ENCODE peak calls at places on chromosomes 13 and 19, in ten cellular contexts. One of them, this sample, is unnamed.

GRCh38 chr19:22532388-22533310 is 101.5 kb upstream of the ZNF492 start:
- DNase-seq in adrenal gland: peak
- DNase-seq in uterus: peak
- DNase-seq in lower leg skin: peak
- DNase-seq in AG04450: no peak
- DNase-seq in HFFc6: no peak
- DNase-seq in progenitor cell of endocrine pancreas: no peak
- DNase-seq in left ventricle myocardium inferior: peak
- DNase-seq in osteoblast: no peak
- DNase-seq in AG10803: no peak
- DNase-seq in this sample: no peak

GRCh38 chr13:75806101-75806500 is 170.0 kb downstream of the LMO7 start:
- DNase-seq in adrenal gland: no peak
- DNase-seq in uterus: no peak
- DNase-seq in lower leg skin: no peak
- DNase-seq in AG04450: no peak
- DNase-seq in HFFc6: no peak
- DNase-seq in progenitor cell of endocrine pancreas: no peak
- DNase-seq in left ventricle myocardium inferior: no peak
- DNase-seq in osteoblast: no peak
- DNase-seq in AG10803: no peak
- DNase-seq in this sample: no peak

GRCh38 chr19:39568604-39569003 is 28.6 kb upstream of the EID2 start:
- DNase-seq in adrenal gland: no peak
- DNase-seq in uterus: no peak
- DNase-seq in lower leg skin: no peak
- DNase-seq in AG04450: no peak
- DNase-seq in HFFc6: no peak
- DNase-seq in progenitor cell of endocrine pancreas: no peak
- DNase-seq in left ventricle myocardium inferior: no peak
- DNase-seq in osteoblast: no peak
- DNase-seq in AG10803: peak
- DNase-seq in this sample: peak

GRCh38 chr19:42121666-42122069 is 10.6 kb downstream of the POU2F2 start:
- DNase-seq in adrenal gland: peak
- DNase-seq in uterus: no peak
- DNase-seq in lower leg skin: no peak
- DNase-seq in AG04450: peak
- DNase-seq in HFFc6: peak
- DNase-seq in progenitor cell of endocrine pancreas: no peak
- DNase-seq in left ventricle myocardium inferior: peak
- DNase-seq in osteoblast: peak
- DNase-seq in AG10803: peak
- DNase-seq in this sample: peak

GRCh38 chr19:2136796-2137195 is 14.6 kb downstream of the AP3D1 start:
- DNase-seq in adrenal gland: no peak
- DNase-seq in uterus: no peak
- DNase-seq in lower leg skin: no peak
- DNase-seq in AG04450: no peak
- DNase-seq in HFFc6: no peak
- DNase-seq in progenitor cell of endocrine pancreas: no peak
- DNase-seq in left ventricle myocardium inferior: no peak
- DNase-seq in osteoblast: peak
- DNase-seq in AG10803: no peak
- DNase-seq in this sample: no peak

GRCh38 chr19:12783849-12784393 is 7.4 kb upstream of the JUNB start:
- DNase-seq in adrenal gland: peak
- DNase-seq in uterus: no peak
- DNase-seq in lower leg skin: peak
- DNase-seq in AG04450: no peak
- DNase-seq in HFFc6: no peak
- DNase-seq in progenitor cell of endocrine pancreas: no peak
- DNase-seq in left ventricle myocardium inferior: peak
- DNase-seq in osteoblast: peak
- DNase-seq in AG10803: no peak
- DNase-seq in this sample: peak

GRCh38 chr13:26255717-26256277 is 1.9 kb downstream of the CDK8 start:
- DNase-seq in adrenal gland: no peak
- DNase-seq in uterus: no peak
- DNase-seq in lower leg skin: no peak
- DNase-seq in AG04450: no peak
- DNase-seq in HFFc6: no peak
- DNase-seq in progenitor cell of endocrine pancreas: no peak
- DNase-seq in left ventricle myocardium inferior: no peak
- DNase-seq in osteoblast: no peak
- DNase-seq in AG10803: no peak
- DNase-seq in this sample: no peak

GRCh38 chr13:51913421-51914136 is 51.8 kb downstream of the CCDC70 start:
- DNase-seq in adrenal gland: no peak
- DNase-seq in uterus: no peak
- DNase-seq in lower leg skin: no peak
- DNase-seq in AG04450: no peak
- DNase-seq in HFFc6: no peak
- DNase-seq in progenitor cell of endocrine pancreas: no peak
- DNase-seq in left ventricle myocardium inferior: no peak
- DNase-seq in osteoblast: no peak
- DNase-seq in AG10803: no peak
- DNase-seq in this sample: no peak

GRCh38 chr13:25687622-25688225 is 315.9 kb downstream of the ATP8A2 start:
- DNase-seq in adrenal gland: no peak
- DNase-seq in uterus: no peak
- DNase-seq in lower leg skin: no peak
- DNase-seq in AG04450: no peak
- DNase-seq in HFFc6: no peak
- DNase-seq in progenitor cell of endocrine pancreas: no peak
- DNase-seq in left ventricle myocardium inferior: no peak
- DNase-seq in osteoblast: no peak
- DNase-seq in AG10803: no peak
- DNase-seq in this sample: no peak

GRCh38 chr19:610071-610800 is 20.6 kb downstream of the HCN2 start:
- DNase-seq in adrenal gland: no peak
- DNase-seq in uterus: no peak
- DNase-seq in lower leg skin: no peak
- DNase-seq in AG04450: no peak
- DNase-seq in HFFc6: no peak
- DNase-seq in progenitor cell of endocrine pancreas: no peak
- DNase-seq in left ventricle myocardium inferior: no peak
- DNase-seq in osteoblast: no peak
- DNase-seq in AG10803: no peak
- DNase-seq in this sample: no peak

GRCh38 chr13:94173312-94173854 is 306.1 kb downstream of the DCT start:
- DNase-seq in adrenal gland: no peak
- DNase-seq in uterus: no peak
- DNase-seq in lower leg skin: no peak
- DNase-seq in AG04450: peak
- DNase-seq in HFFc6: peak
- DNase-seq in progenitor cell of endocrine pancreas: no peak
- DNase-seq in left ventricle myocardium inferior: no peak
- DNase-seq in osteoblast: peak
- DNase-seq in AG10803: peak
- DNase-seq in this sample: no peak
- TF ChIP-seq CTCF in adrenal gland: no peak
- TF ChIP-seq CTCF in uterus: no peak
- TF ChIP-seq CTCF in lower leg skin: no peak
- TF ChIP-seq CTCF in AG04450: peak
- TF ChIP-seq CTCF in HFFc6: peak
- TF ChIP-seq CTCF in progenitor cell of endocrine pancreas: no peak
- TF ChIP-seq CTCF in left ventricle myocardium inferior: no peak
- TF ChIP-seq CTCF in osteoblast: peak
- TF ChIP-seq CTCF in AG10803: no peak
- TF ChIP-seq CTCF in this sample: peak

DNA sequence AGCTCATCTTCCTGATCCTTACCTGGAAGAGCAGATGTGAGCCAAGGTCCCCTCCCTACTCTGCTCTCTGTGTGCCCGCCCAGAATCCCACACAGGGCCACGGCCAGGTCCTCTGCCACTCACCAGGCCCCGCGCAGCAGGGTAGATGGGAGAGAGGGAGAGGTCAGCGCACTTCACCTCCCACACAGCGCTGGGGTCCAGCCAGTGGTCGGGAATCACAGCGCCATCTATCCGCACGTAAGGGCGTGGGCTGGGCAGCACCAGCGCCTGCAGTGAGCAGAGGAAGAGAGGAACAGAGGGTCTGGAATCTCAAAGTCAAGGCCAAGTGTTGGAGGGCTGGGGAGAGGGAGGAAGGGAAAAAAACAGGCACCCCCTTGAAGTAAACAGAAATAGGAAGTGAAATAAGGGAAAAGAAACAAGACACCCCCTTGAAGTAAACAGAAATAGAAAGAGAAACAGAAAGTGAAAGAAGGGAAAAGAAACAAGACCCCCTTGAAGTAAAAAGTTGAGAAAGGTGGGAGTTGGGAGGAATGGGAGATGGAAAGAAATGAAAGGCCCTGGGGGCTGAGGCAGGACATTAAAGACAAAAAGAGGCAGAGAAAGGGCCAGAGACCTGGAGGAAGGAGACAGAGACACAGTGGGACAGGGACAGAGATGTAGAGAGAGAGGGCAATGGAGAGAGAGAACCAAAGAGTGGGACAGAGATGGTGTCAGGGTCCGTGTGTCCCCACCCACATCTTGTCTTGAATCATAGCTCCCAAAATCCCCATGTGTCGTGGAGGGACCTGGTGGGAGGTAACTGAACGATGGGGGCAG is 7.1 kb upstream of the PLA2G4C start:
- DNase-seq in adrenal gland: no peak
- DNase-seq in uterus: no peak
- DNase-seq in lower leg skin: no peak
- DNase-seq in AG04450: no peak
- DNase-seq in HFFc6: no peak
- DNase-seq in progenitor cell of endocrine pancreas: no peak
- DNase-seq in left ventricle myocardium inferior: no peak
- DNase-seq in osteoblast: peak
- DNase-seq in AG10803: no peak
- DNase-seq in this sample: no peak
- TF ChIP-seq CTCF in adrenal gland: no peak
- TF ChIP-seq CTCF in uterus: no peak
- TF ChIP-seq CTCF in lower leg skin: no peak
- TF ChIP-seq CTCF in AG04450: no peak
- TF ChIP-seq CTCF in HFFc6: no peak
- TF ChIP-seq CTCF in progenitor cell of endocrine pancreas: no peak
- TF ChIP-seq CTCF in left ventricle myocardium inferior: no peak
- TF ChIP-seq CTCF in osteoblast: no peak
- TF ChIP-seq CTCF in AG10803: no peak
- TF ChIP-seq CTCF in this sample: no peak

GRCh38 chr13:98143601-98144500 is 957 bp downstream of the FARP1 start:
- DNase-seq in adrenal gland: peak
- DNase-seq in uterus: peak
- DNase-seq in lower leg skin: peak
- DNase-seq in AG04450: no peak
- DNase-seq in HFFc6: peak
- DNase-seq in progenitor cell of endocrine pancreas: no peak
- DNase-seq in left ventricle myocardium inferior: peak
- DNase-seq in osteoblast: peak
- DNase-seq in AG10803: peak
- DNase-seq in this sample: peak

GRCh38 chr13:98143157-98143553 is 261 bp downstream of the FARP1 start:
- DNase-seq in adrenal gland: no peak
- DNase-seq in uterus: peak
- DNase-seq in lower leg skin: no peak
- DNase-seq in AG04450: no peak
- DNase-seq in HFFc6: no peak
- DNase-seq in progenitor cell of endocrine pancreas: no peak
- DNase-seq in left ventricle myocardium inferior: peak
- DNase-seq in osteoblast: no peak
- DNase-seq in AG10803: no peak
- DNase-seq in this sample: no peak

GRCh38 chr13:98141509-98141908 is 1.4 kb upstream of the FARP1 start:
- DNase-seq in adrenal gland: no peak
- DNase-seq in uterus: no peak
- DNase-seq in lower leg skin: no peak
- DNase-seq in AG04450: no peak
- DNase-seq in HFFc6: no peak
- DNase-seq in progenitor cell of endocrine pancreas: no peak
- DNase-seq in left ventricle myocardium inferior: no peak
- DNase-seq in osteoblast: no peak
- DNase-seq in AG10803: no peak
- DNase-seq in this sample: no peak

GRCh38 chr13:98141938-98142426 is 912 bp upstream of the FARP1 start:
- DNase-seq in adrenal gland: peak
- DNase-seq in uterus: no peak
- DNase-seq in lower leg skin: peak
- DNase-seq in AG04450: no peak
- DNase-seq in HFFc6: no peak
- DNase-seq in progenitor cell of endocrine pancreas: no peak
- DNase-seq in left ventricle myocardium inferior: peak
- DNase-seq in osteoblast: no peak
- DNase-seq in AG10803: peak
- DNase-seq in this sample: no peak

GRCh38 chr13:98142427-98143156 is at the start of gene FARP1:
- DNase-seq in adrenal gland: peak
- DNase-seq in uterus: peak
- DNase-seq in lower leg skin: peak
- DNase-seq in AG04450: no peak
- DNase-seq in HFFc6: peak
- DNase-seq in progenitor cell of endocrine pancreas: peak
- DNase-seq in left ventricle myocardium inferior: peak
- DNase-seq in osteoblast: peak
- DNase-seq in AG10803: peak
- DNase-seq in this sample: peak
- TF ChIP-seq CTCF in adrenal gland: no peak
- TF ChIP-seq CTCF in uterus: peak
- TF ChIP-seq CTCF in lower leg skin: no peak
- TF ChIP-seq CTCF in AG04450: peak
- TF ChIP-seq CTCF in HFFc6: peak
- TF ChIP-seq CTCF in progenitor cell of endocrine pancreas: peak
- TF ChIP-seq CTCF in left ventricle myocardium inferior: peak
- TF ChIP-seq CTCF in osteoblast: no peak
- TF ChIP-seq CTCF in AG10803: no peak
- TF ChIP-seq CTCF in this sample: no peak

GRCh38 chr19:33373701-33374405 is at the start of gene CEBPG:
- DNase-seq in adrenal gland: peak
- DNase-seq in uterus: peak
- DNase-seq in lower leg skin: no peak
- DNase-seq in AG04450: no peak
- DNase-seq in HFFc6: peak
- DNase-seq in progenitor cell of endocrine pancreas: peak
- DNase-seq in left ventricle myocardium inferior: peak
- DNase-seq in osteoblast: peak
- DNase-seq in AG10803: peak
- DNase-seq in this sample: peak
- TF ChIP-seq CTCF in adrenal gland: no peak
- TF ChIP-seq CTCF in uterus: peak
- TF ChIP-seq CTCF in lower leg skin: no peak
- TF ChIP-seq CTCF in AG04450: peak
- TF ChIP-seq CTCF in HFFc6: peak
- TF ChIP-seq CTCF in progenitor cell of endocrine pancreas: peak
- TF ChIP-seq CTCF in left ventricle myocardium inferior: peak
- TF ChIP-seq CTCF in osteoblast: no peak
- TF ChIP-seq CTCF in AG10803: no peak
- TF ChIP-seq CTCF in this sample: no peak